ENCODE peak calls at places on chromosomes 16 and 17, in eight cellular contexts. V, X, Q, F, S, K, O and D are unnamed samples.
A peak's percentile ranks its signal among the peaks of the same experiment; 100 is the strongest.

GRCh38 chr17:37844158-37844976 is 79.8 kb upstream of the TBC1D3K start:
- DNase-seq in S (no peak), F (no peak), K (peak; percentile 58), O (peak; percentile 73), Q (peak; percentile 66), V (peak; percentile 83), X (peak; percentile 40), D (no peak)

GRCh38 chr16:66003196-66003595 is 363.3 kb upstream of the CDH5 start:
- DNase-seq in X (no peak), K (no peak), Q (no peak), O (no peak), V (no peak), S (no peak), F (no peak), D (no peak)

GRCh38 chr17:18371455-18371854 is 6.1 kb upstream of the EVPLL start:
- DNase-seq in K (no peak), Q (no peak), O (no peak), F (no peak), S (no peak), X (no peak), V (no peak), D (no peak)

GRCh38 chr17:61562287-61562686 is 28.7 kb downstream of the NACA2 start:
- DNase-seq in S (no peak), X (no peak), K (no peak), Q (no peak), V (no peak), F (no peak), O (no peak), D (no peak)

GRCh38 chr16:3131755-3132377 is 3.0 kb upstream of the ZNF213 start:
- DNase-seq in V (no peak), K (no peak), S (no peak), X (no peak), O (peak; percentile 61), F (no peak), Q (peak; percentile 55), D (peak; percentile 80)

GRCh38 chr17:78235885-78236284 is 4.5 kb downstream of the TMEM235 start:
- DNase-seq in S (no peak), K (no peak), Q (no peak), O (no peak), F (no peak), V (no peak), X (no peak), D (no peak)

GRCh38 chr16:83356266-83356665 is 451.5 kb upstream of the HSBP1 start:
- DNase-seq in Q (no peak), S (no peak), K (no peak), F (no peak), V (no peak), O (peak; percentile 54), X (no peak), D (peak; percentile 23)

GRCh38 chr16:14193316-14193871 is 122.3 kb downstream of the MRTFB start:
- DNase-seq in Q (peak; percentile 45), X (no peak), S (no peak), F (no peak), K (no peak), V (no peak), O (no peak), D (no peak)

GRCh38 chr17:45031231-45032149 is 19.9 kb downstream of the DCAKD start:
- DNase-seq in S (no peak), F (no peak), V (no peak), K (no peak), O (peak; percentile 82), Q (no peak), X (no peak), D (no peak)

GRCh38 chr16:15966420-15967222 is 17.2 kb downstream of the ABCC1 start:
- DNase-seq in S (no peak), V (no peak), Q (no peak), K (peak; percentile 44), X (no peak), F (no peak), O (no peak), D (no peak)

GRCh38 chr16:68642436-68643064 is 2.6 kb upstream of the CDH3 start:
- DNase-seq in X (no peak), Q (no peak), S (no peak), O (no peak), F (no peak), V (no peak), K (no peak), D (no peak)

GRCh38 chr17:70332356-70332755 is 163.0 kb downstream of the KCNJ2 start:
- DNase-seq in K (no peak), Q (peak; percentile 34), S (no peak), X (no peak), F (no peak), V (no peak), O (no peak), D (no peak)

GRCh38 chr17:77440571-77440981 is 299.8 kb downstream of the SEC14L1 start:
- DNase-seq in S (no peak), K (no peak), Q (peak; percentile 29), V (no peak), X (no peak), O (no peak), F (no peak), D (no peak)

DNA sequence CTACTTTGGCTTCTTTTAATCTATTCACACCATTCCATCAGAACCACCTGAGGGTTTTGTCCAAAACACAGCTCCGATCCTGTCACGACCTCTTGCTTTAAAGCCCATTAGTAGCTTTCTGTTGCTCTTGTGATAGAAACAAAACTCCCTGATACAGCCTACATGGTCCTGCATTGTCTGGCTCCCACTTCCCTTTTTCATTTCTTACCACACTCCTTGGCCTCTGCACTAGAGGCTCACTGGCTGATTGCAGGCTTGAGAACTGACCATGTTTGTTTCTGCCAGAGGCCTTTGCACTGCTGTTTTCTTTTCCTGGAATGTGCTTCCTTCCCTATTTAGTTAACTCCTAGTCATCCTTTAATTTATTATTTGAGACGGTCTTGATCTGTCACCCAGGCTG is 23.7 kb downstream of the IST1 start:
- DNase-seq in X (no peak), O (no peak), Q (peak; percentile 22), K (no peak), S (no peak), F (no peak), V (no peak), D (no peak)
- H3K36me3 ChIP-seq in X (peaks cover 81% of the 10 kb centered on the region), O (peaks cover 95% of the 10 kb centered on the region), Q (no peaks in the 10 kb centered on the region), K (peaks cover 88% of the 10 kb centered on the region), S (peaks cover 22% of the 10 kb centered on the region), F (peaks cover 38% of the 10 kb centered on the region), V (peaks cover 73% of the 10 kb centered on the region), D (peaks cover 93% of the 10 kb centered on the region)

GRCh38 chr17:76417499-76418143 is 33.2 kb downstream of the SPHK1 start:
- DNase-seq in X (no peak), Q (no peak), K (no peak), S (no peak), V (no peak), O (peak; percentile 51), F (no peak), D (no peak)
- H3K36me3 ChIP-seq in X (no peaks in the 10 kb centered on the region), Q (no peaks in the 10 kb centered on the region), K (peaks cover 2% of the 10 kb centered on the region), S (peaks cover 2% of the 10 kb centered on the region), V (no peaks in the 10 kb centered on the region), O (peaks cover 15% of the 10 kb centered on the region), F (no peaks in the 10 kb centered on the region), D (peaks cover 24% of the 10 kb centered on the region)

DNA sequence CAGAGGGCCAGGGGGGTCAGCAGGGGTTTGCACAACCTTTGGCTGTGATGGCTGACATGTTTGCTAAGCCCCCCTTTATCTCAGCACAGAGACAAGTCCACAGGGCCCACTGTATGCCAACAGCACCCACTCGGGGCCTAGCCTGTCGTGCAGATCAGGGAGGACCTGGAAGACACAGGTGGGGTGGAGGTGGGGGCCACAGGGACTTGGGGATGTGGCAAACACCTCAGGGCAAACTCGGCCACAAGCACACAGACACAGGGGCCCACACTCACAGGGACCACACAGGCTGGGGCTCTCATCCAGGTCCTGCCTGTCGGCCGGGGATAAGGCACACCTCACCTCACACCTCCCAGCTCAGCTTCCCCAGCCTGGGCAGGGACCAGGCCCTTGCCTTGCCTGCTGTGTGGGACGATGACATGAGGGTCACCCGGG is 87.9 kb downstream of the C16orf78 start:
- DNase-seq in K (no peak), Q (no peak), O (no peak), X (no peak), F (no peak), V (no peak), S (no peak), D (no peak)
- H3K36me3 ChIP-seq in K (no peaks in the 10 kb centered on the region), Q (no peaks in the 10 kb centered on the region), O (no peaks in the 10 kb centered on the region), X (no peaks in the 10 kb centered on the region), F (no peaks in the 10 kb centered on the region), V (no peaks in the 10 kb centered on the region), S (no peaks in the 10 kb centered on the region), D (no peaks in the 10 kb centered on the region)

GRCh38 chr16:74468807-74469511 is 47.7 kb upstream of the CLEC18B start:
- DNase-seq in O (no peak), K (no peak), S (no peak), F (no peak), V (no peak), Q (no peak), X (no peak), D (no peak)
- H3K36me3 ChIP-seq in O (peaks cover 65% of the 10 kb centered on the region), K (peaks cover 94% of the 10 kb centered on the region), S (peaks cover 22% of the 10 kb centered on the region), F (peaks cover 3% of the 10 kb centered on the region), V (peaks cover 55% of the 10 kb centered on the region), Q (no peaks in the 10 kb centered on the region), X (peaks cover 97% of the 10 kb centered on the region), D (peaks cover 83% of the 10 kb centered on the region)

GRCh38 chr16:495127-495748 is 32.3 kb upstream of the CAPN15 start:
- DNase-seq in O (peak; percentile 60), K (no peak), X (no peak), F (no peak), V (peak; percentile 45), Q (peak; percentile 36), S (no peak), D (peak; percentile 67)

GRCh38 chr16:492211-492875 is 35.2 kb upstream of the CAPN15 start:
- DNase-seq in O (no peak), X (no peak), K (no peak), S (no peak), F (no peak), Q (no peak), V (no peak), D (no peak)

GRCh38 chr16:497258-497657 is 30.3 kb upstream of the CAPN15 start:
- DNase-seq in X (no peak), Q (no peak), V (no peak), O (no peak), S (no peak), K (no peak), F (no peak), D (no peak)

GRCh38 chr16:499924-500323 is 27.6 kb upstream of the CAPN15 start:
- DNase-seq in K (no peak), S (no peak), V (no peak), X (no peak), Q (no peak), O (no peak), F (no peak), D (no peak)

DNA sequence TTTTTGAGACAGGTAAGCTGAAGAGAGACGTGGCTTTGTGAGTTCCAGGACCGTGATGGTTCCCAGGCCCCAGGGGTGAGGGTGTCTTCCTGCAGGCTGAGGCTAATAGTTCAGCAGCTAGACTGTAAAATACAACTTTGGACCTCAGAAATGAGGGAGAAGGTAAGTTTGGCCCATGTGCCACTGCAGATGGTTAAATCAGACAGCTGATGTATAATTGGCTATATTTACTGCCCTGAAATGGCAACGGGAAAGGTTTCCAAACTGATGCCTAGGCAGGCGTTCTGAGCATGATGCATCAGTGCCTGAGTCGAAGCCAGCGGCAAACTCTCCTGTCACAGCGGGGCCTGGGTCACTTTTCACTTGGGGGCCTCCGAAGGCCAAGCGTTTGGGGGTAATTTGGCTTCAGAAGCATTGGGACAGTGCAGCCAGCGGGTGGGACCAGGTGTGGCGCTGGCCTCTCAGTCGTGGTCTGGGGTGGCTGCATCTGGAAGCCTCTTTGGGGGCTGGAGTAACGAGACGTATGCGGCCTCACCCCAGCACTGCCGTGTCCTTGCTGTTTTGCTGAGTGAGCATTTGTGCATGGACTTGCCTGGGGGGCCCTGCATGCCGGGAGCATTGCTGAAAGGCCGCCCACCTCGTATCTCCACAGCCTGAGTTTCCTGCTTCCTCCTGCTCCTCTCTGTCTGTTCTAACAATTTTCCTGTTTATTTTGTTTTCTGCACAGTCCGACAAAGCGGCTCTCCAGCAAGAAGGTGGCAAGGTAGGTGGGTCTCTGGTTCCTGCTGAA is 31.2 kb upstream of the CAPN15 start:
- DNase-seq in X (no peak), O (no peak), V (no peak), S (no peak), K (no peak), F (no peak), Q (no peak), D (no peak)
- H3K36me3 ChIP-seq in X (peaks cover 44% of the 10 kb centered on the region), O (no peaks in the 10 kb centered on the region), V (peaks cover 25% of the 10 kb centered on the region), S (peaks cover 9% of the 10 kb centered on the region), K (peaks cover 12% of the 10 kb centered on the region), F (no peaks in the 10 kb centered on the region), Q (no peaks in the 10 kb centered on the region), D (peaks cover 10% of the 10 kb centered on the region)